ENCODE peak calls at places on chromosomes 13 and 19, in ten cellular contexts. P, T, B, R, Y, Q, G, E, C and A are unnamed samples.
A peak's percentile ranks its signal among the peaks of the same experiment; 100 is the strongest.

GRCh38 chr19:6354098-6354674 is 7.1 kb upstream of the CLPP start:
- DNase-seq in P (no peak), T (no peak), B (no peak), R (no peak), Y (no peak), Q (no peak), G (no peak), E (no peak), C (peak; percentile 26), A (no peak)

GRCh38 chr13:66663206-66663605 is 566.9 kb downstream of the PCDH9 start:
- DNase-seq in P (no peak), T (no peak), B (no peak), R (no peak), Y (no peak), Q (no peak), G (no peak), E (no peak), C (no peak), A (no peak)

GRCh38 chr13:24612726-24613125 is 67.5 kb upstream of the ATP12A start:
- DNase-seq in P (no peak), T (no peak), B (no peak), R (no peak), Y (no peak), Q (no peak), G (no peak), E (no peak), C (no peak), A (no peak)

GRCh38 chr13:44373601-44374347 is at the start of gene SERP2:
- DNase-seq in P (no peak), T (peak; percentile 36), B (peak; percentile 60), R (no peak), Y (no peak), Q (no peak), G (no peak), E (no peak), C (peak; percentile 11), A (peak; percentile 33)

GRCh38 chr13:21458457-21458815 is 667 bp downstream of the ZDHHC20 start:
- DNase-seq in P (peak; percentile 36), T (peak; percentile 35), B (peak; percentile 28), R (peak; percentile 22), Y (peak; percentile 76), Q (no peak), G (peak; percentile 46), E (no peak), C (no peak), A (peak; percentile 27)

GRCh38 chr13:113657851-113658741 is at the start of gene ATP4B:
- DNase-seq in P (no peak), T (peak; percentile 5), B (peak; percentile 9), R (no peak), Y (no peak), Q (no peak), G (no peak), E (no peak), C (no peak), A (no peak)

GRCh38 chr19:511101-511841 is 4.0 kb downstream of the TPGS1 start:
- DNase-seq in P (no peak), T (peak; percentile 62), B (no peak), R (no peak), Y (peak; percentile 83), Q (no peak), G (peak; percentile 86), E (no peak), C (no peak), A (no peak)

GRCh38 chr13:78875792-78876580 is 217.0 kb upstream of the OBI1 start:
- DNase-seq in P (no peak), T (no peak), B (no peak), R (no peak), Y (peak; percentile 3), Q (no peak), G (no peak), E (no peak), C (no peak), A (no peak)

GRCh38 chr13:23344923-23345322 is 88.6 kb downstream of the SACS start:
- DNase-seq in P (no peak), T (no peak), B (no peak), R (no peak), Y (no peak), Q (no peak), G (no peak), E (no peak), C (no peak), A (no peak)

GRCh38 chr13:23349127-23349897 is 84.2 kb downstream of the SACS start:
- DNase-seq in P (peak; percentile 28), T (no peak), B (no peak), R (no peak), Y (no peak), Q (no peak), G (no peak), E (no peak), C (peak; percentile 89), A (no peak)

GRCh38 chr13:23350009-23350408 is 83.5 kb downstream of the SACS start:
- DNase-seq in P (no peak), T (no peak), B (no peak), R (peak; percentile 72), Y (no peak), Q (no peak), G (no peak), E (no peak), C (peak; percentile 29), A (no peak)

GRCh38 chr13:23347601-23348000 is 85.9 kb downstream of the SACS start:
- DNase-seq in P (no peak), T (no peak), B (no peak), R (no peak), Y (no peak), Q (no peak), G (no peak), E (no peak), C (no peak), A (no peak)

DNA sequence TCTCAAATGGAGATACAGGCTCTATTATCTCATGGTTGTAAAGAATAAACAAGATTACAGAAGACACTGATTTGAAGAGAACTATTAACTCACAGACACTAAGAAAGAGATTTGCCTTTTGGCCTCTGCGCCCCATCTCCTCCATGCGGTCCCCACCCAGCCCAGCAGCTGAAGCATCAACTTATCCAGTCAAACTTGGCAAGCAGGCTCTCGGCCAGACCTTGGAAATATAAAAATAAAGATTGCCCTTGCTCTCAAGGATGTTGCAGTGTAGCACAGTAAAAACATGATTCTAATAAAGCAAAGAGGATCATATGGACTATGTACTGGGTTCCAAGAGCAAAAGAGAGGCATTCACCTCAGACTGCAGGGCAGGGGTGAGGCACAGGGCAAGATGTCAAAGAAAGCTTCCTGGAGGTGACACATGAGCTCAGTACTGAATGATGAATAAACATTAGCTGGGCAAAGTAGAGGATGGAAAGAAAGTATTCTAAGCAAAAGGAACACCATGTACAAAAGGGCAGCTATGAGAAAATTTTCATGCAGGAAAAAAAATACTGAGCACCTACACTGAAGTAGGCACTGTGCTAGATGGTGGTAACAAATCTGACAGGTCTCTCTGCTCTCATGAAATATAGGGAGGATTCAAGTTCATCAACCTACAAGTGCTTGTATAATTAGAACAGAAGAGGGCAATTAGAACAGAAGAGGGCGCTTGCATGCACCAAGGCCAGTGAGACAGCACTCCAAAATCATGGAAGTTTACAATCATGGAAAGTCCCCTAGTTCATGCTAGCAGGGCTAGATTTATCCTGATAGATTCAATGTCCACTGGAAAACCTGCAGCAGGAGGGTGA is 85.0 kb downstream of the SACS start:
- DNase-seq in P (no peak), T (no peak), B (no peak), R (peak; percentile 2), Y (no peak), Q (no peak), G (no peak), E (no peak), C (peak; percentile 27), A (no peak)
- TF ChIP-seq CTCF in P (no peak), T (no peak), B (no peak), R (no peak), Y (no peak), Q (no peak), G (no peak), E (peak; percentile 14), C (no peak), A (no peak)

DNA sequence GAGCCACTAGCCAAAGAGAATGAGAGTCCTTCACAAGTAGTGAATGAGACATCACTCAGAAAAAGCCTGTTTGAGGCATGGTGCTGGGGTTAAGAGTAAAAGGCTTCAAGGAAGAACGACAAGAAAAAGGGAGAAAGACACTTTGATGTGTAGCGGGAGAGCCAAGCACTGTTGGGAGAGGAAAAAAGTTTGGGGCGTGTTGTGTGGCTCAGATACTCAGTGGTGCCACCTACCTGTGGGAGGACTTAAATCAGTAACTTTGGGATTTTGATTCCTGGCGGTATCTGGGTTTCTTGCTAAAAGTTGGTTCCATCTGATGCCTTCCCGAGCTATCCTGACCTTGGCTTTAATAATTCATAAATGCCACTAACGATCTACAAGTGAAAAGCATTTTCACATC is 12.3 kb downstream of the ELSPBP1 start:
- DNase-seq in P (no peak), T (no peak), B (no peak), R (peak; percentile 74), Y (no peak), Q (no peak), G (no peak), E (no peak), C (no peak), A (no peak)
- TF ChIP-seq CTCF in P (no peak), T (no peak), B (no peak), R (peak; percentile 19), Y (no peak), Q (no peak), G (no peak), E (peak; percentile 58), C (peak; percentile 19), A (no peak)

DNA sequence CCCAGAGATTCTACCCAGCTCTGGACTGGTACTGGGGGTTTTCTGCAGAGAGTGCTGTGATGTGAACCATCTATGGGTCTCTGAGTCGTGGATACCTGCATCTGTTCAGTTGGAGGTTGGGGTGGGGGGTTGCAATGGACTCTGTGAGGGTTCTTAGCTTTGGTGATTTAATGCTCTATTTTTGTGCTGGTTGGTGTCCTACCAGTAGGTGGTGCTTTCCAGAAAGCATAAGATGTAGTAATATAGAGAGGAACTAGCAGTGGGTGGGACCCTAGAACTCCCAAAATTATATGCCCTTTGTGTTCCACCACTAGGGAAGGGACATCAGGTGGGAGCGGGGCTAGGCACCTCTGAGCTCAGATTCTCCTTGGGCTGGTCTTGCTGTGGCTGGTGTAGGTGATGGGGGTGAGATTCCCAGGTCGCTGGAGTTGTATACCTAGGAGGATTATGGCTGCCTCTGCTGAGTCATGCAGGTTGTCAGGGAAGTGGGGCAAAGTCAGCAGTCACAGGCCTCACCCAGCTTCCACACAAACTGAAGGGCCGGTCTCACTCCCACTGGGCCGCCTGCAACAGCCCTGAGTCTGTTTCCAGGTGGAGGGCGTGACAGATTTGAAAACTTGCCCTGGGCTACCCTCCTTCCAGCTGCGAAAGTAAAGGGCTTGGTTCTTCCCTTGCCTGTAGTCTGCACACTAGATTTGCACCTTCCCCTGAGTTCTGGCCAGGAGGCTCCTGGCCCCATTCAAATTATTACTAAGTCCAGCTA is 573.0 kb upstream of the SLITRK1 start:
- DNase-seq in P (no peak), T (no peak), B (no peak), R (no peak), Y (no peak), Q (no peak), G (no peak), E (no peak), C (no peak), A (no peak)
- TF ChIP-seq CTCF in P (no peak), T (no peak), B (no peak), R (no peak), Y (no peak), Q (no peak), G (no peak), E (no peak), C (no peak), A (no peak)

DNA sequence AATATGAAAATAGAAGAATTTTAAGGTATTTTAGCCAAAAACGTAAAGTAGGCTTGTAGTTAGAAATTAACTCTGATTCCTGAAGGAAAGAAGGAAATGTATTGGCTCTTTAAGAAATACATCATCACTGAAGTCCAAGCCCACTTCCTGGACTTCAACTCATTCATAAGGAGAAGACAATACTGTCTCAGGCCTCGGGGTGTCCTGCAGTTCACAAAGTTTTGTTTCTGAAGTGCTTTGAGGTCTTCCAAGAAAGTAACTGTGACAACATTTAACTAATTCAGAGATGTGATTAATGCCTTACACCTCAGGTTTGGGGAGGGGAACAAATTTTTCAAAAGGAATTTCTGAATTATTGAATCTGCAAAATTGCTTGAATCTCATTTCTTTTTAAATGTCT is 65.8 kb upstream of the STARD13 start:
- DNase-seq in P (no peak), T (no peak), B (no peak), R (peak; percentile 25), Y (peak; percentile 17), Q (no peak), G (no peak), E (no peak), C (peak; percentile 57), A (no peak)
- TF ChIP-seq CTCF in P (no peak), T (no peak), B (no peak), R (no peak), Y (no peak), Q (no peak), G (no peak), E (no peak), C (peak; percentile 29), A (no peak)